ENCODE peak calls at places on chromosomes 5 and 9, in four cellular contexts. One of them, this sample, is unnamed.
A peak's percentile ranks its signal among the peaks of the same experiment; 100 is the strongest.

GRCh38 chr5:170430256-170430655 is 41.1 kb upstream of the KCNMB1 start:
- DNase-seq in glutamatergic neuron: no peak
- DNase-seq in dermis blood vessel endothelial cell: no peak
- DNase-seq in ACHN: no peak
- DNase-seq in this sample: no peak

GRCh38 chr5:116738270-116738947 is 163.8 kb upstream of the SEMA6A start:
- DNase-seq in glutamatergic neuron: no peak
- DNase-seq in dermis blood vessel endothelial cell: no peak
- DNase-seq in ACHN: no peak
- DNase-seq in this sample: no peak

GRCh38 chr5:125685771-125686170 is 737.4 kb upstream of the GRAMD2B start:
- DNase-seq in glutamatergic neuron: no peak
- DNase-seq in dermis blood vessel endothelial cell: no peak
- DNase-seq in ACHN: no peak
- DNase-seq in this sample: no peak

GRCh38 chr5:119080975-119081374 is 10.1 kb downstream of the DMXL1 start:
- DNase-seq in glutamatergic neuron: no peak
- DNase-seq in dermis blood vessel endothelial cell: no peak
- DNase-seq in ACHN: no peak
- DNase-seq in this sample: no peak

GRCh38 chr5:114367029-114367428 is 5.2 kb downstream of the KCNN2 start:
- DNase-seq in glutamatergic neuron: no peak
- DNase-seq in dermis blood vessel endothelial cell: peak; percentile 48
- DNase-seq in ACHN: no peak
- DNase-seq in this sample: no peak

GRCh38 chr9:100884518-100884917 is 144.0 kb upstream of the PLPPR1 start:
- DNase-seq in glutamatergic neuron: no peak
- DNase-seq in dermis blood vessel endothelial cell: no peak
- DNase-seq in ACHN: no peak
- DNase-seq in this sample: no peak

GRCh38 chr5:67363195-67363594 is 166.6 kb upstream of the CD180 start:
- DNase-seq in glutamatergic neuron: no peak
- DNase-seq in dermis blood vessel endothelial cell: no peak
- DNase-seq in ACHN: no peak
- DNase-seq in this sample: no peak

GRCh38 chr9:127494304-127494702 is 43.0 kb downstream of the LRSAM1 start:
- DNase-seq in glutamatergic neuron: no peak
- DNase-seq in dermis blood vessel endothelial cell: no peak
- DNase-seq in ACHN: no peak
- DNase-seq in this sample: no peak

GRCh38 chr9:93122721-93123221 is 11.3 kb downstream of the NINJ1 start:
- DNase-seq in glutamatergic neuron: peak; percentile 8
- DNase-seq in dermis blood vessel endothelial cell: no peak
- DNase-seq in ACHN: no peak
- DNase-seq in this sample: no peak

GRCh38 chr9:91094324-91095083 is 267.2 kb downstream of the AUH start:
- DNase-seq in glutamatergic neuron: no peak
- DNase-seq in dermis blood vessel endothelial cell: no peak
- DNase-seq in ACHN: no peak
- DNase-seq in this sample: no peak

GRCh38 chr5:53878015-53878414 is 317.6 kb downstream of the NDUFS4 start:
- DNase-seq in glutamatergic neuron: no peak
- DNase-seq in dermis blood vessel endothelial cell: no peak
- DNase-seq in ACHN: no peak
- DNase-seq in this sample: no peak

GRCh38 chr5:119353686-119354366 is 2.0 kb upstream of the TNFAIP8 start:
- DNase-seq in glutamatergic neuron: no peak
- DNase-seq in dermis blood vessel endothelial cell: no peak
- DNase-seq in ACHN: no peak
- DNase-seq in this sample: no peak

GRCh38 chr9:29822458-29822857 is 2249.2 kb upstream of the C9orf72 start:
- DNase-seq in glutamatergic neuron: no peak
- DNase-seq in dermis blood vessel endothelial cell: no peak
- DNase-seq in ACHN: no peak
- DNase-seq in this sample: no peak

GRCh38 chr9:136090060-136090735 is 4.9 kb downstream of the NACC2 start:
- DNase-seq in glutamatergic neuron: no peak
- DNase-seq in dermis blood vessel endothelial cell: no peak
- DNase-seq in ACHN: no peak
- DNase-seq in this sample: no peak